ENCODE peak calls at places on chromosomes 11 and 22, in eight cellular contexts. W, L, P, C, R, G, V and E are unnamed samples.

GRCh38 chr22:37758698-37759097 is 49.0 kb upstream of the GCAT start:
- DNase-seq in W (no peak), L (no peak), P (no peak), C (no peak), R (no peak), G (no peak), V (no peak), E (no peak)

GRCh38 chr11:20158597-20159257 is 1.5 kb downstream of the DBX1 start:
- DNase-seq in W (peak), L (peak), P (no peak), C (peak), R (no peak), G (no peak), V (peak), E (no peak)

GRCh38 chr11:47245586-47246357 is 2.8 kb downstream of the ACP2 start:
- DNase-seq in W (no peak), L (no peak), P (no peak), C (no peak), R (no peak), G (no peak), V (no peak), E (no peak)

GRCh38 chr22:27810566-27810965 is 9.0 kb upstream of the MN1 start:
- DNase-seq in W (peak), L (no peak), P (no peak), C (peak), R (no peak), G (no peak), V (peak), E (no peak)

GRCh38 chr11:76588455-76589325 is 81.9 kb downstream of the LRRC32 start:
- DNase-seq in W (peak), L (peak), P (peak), C (no peak), R (no peak), G (no peak), V (peak), E (no peak)

GRCh38 chr11:129861702-129862107 is 33.7 kb downstream of the NFRKB start:
- DNase-seq in W (no peak), L (no peak), P (no peak), C (peak), R (no peak), G (no peak), V (peak), E (peak)

GRCh38 chr11:72598901-72599300 is 75.3 kb downstream of the PDE2A start:
- DNase-seq in W (no peak), L (no peak), P (no peak), C (no peak), R (no peak), G (no peak), V (no peak), E (peak)

GRCh38 chr11:102617491-102618026 is 7.6 kb downstream of the MMP20 start:
- DNase-seq in W (no peak), L (no peak), P (no peak), C (no peak), R (no peak), G (no peak), V (no peak), E (no peak)

GRCh38 chr11:116972692-116973091 is 125.5 kb downstream of the SIK3 start:
- DNase-seq in W (no peak), L (no peak), P (no peak), C (no peak), R (no peak), G (no peak), V (no peak), E (no peak)

GRCh38 chr22:20203142-20204099 is 52.6 kb upstream of the CCDC188 start:
- DNase-seq in W (no peak), L (peak), P (no peak), C (peak), R (no peak), G (no peak), V (no peak), E (peak)

GRCh38 chr11:3155691-3156258 is 9.3 kb downstream of the OSBPL5 start:
- DNase-seq in W (peak), L (no peak), P (no peak), C (no peak), R (no peak), G (no peak), V (no peak), E (no peak)

GRCh38 chr22:48944433-48944755 is 883.3 kb downstream of the BRD1 start:
- DNase-seq in W (no peak), L (no peak), P (no peak), C (no peak), R (no peak), G (no peak), V (no peak), E (no peak)

GRCh38 chr11:109677240-109677639 is 255.2 kb downstream of the C11orf87 start:
- DNase-seq in W (no peak), L (no peak), P (no peak), C (no peak), R (no peak), G (no peak), V (no peak), E (no peak)

GRCh38 chr11:35237860-35238715 is 99.1 kb downstream of the CD44 start:
- DNase-seq in W (no peak), L (peak), P (peak), C (peak), R (no peak), G (no peak), V (no peak), E (no peak)

GRCh38 chr11:3091081-3091845 is 34.0 kb upstream of the CARS1 start:
- DNase-seq in W (peak), L (no peak), P (peak), C (no peak), R (no peak), G (no peak), V (no peak), E (no peak)

GRCh38 chr22:42069801-42070516 is 653 bp downstream of the NAGA start:
- DNase-seq in W (peak), L (no peak), P (peak), C (no peak), R (no peak), G (no peak), V (no peak), E (no peak)

GRCh38 chr11:59197990-59198389 is 14.7 kb downstream of the MPEG1 start:
- DNase-seq in W (peak), L (no peak), P (no peak), C (peak), R (no peak), G (no peak), V (peak), E (no peak)

GRCh38 chr11:94134651-94135512 is 6.2 kb downstream of the PANX1 start:
- DNase-seq in W (peak), L (no peak), P (no peak), C (peak), R (no peak), G (no peak), V (peak), E (no peak)

GRCh38 chr11:75031771-75032549 is 43.2 kb downstream of the NEU3 start:
- DNase-seq in W (peak), L (peak), P (peak), C (peak), R (no peak), G (peak), V (peak), E (peak)

GRCh38 chr11:75589933-75590332 is 27.9 kb downstream of the SERPINH1 start:
- DNase-seq in W (no peak), L (no peak), P (no peak), C (no peak), R (no peak), G (no peak), V (no peak), E (no peak)

GRCh38 chr11:46658259-46658658 is 40.9 kb downstream of the ATG13 start:
- DNase-seq in W (no peak), L (no peak), P (no peak), C (no peak), R (no peak), G (no peak), V (peak), E (no peak)

GRCh38 chr11:47572715-47573255 is 6.0 kb downstream of the KBTBD4 start:
- DNase-seq in W (no peak), L (no peak), P (no peak), C (no peak), R (no peak), G (no peak), V (no peak), E (no peak)

GRCh38 chr11:22521226-22521625 is 104.4 kb downstream of the FANCF start:
- DNase-seq in W (no peak), L (no peak), P (no peak), C (peak), R (no peak), G (no peak), V (no peak), E (peak)

GRCh38 chr11:2798951-2799761 is 86.4 kb downstream of the CDKN1C start:
- DNase-seq in W (peak), L (no peak), P (no peak), C (no peak), R (no peak), G (no peak), V (no peak), E (no peak)

GRCh38 chr11:123450593-123450992 is 20.5 kb downstream of the GRAMD1B start:
- DNase-seq in W (no peak), L (no peak), P (no peak), C (peak), R (no peak), G (no peak), V (no peak), E (no peak)

GRCh38 chr22:20542736-20543135 is 35.3 kb downstream of the MED15 start:
- DNase-seq in W (no peak), L (no peak), P (no peak), C (no peak), R (no peak), G (no peak), V (no peak), E (no peak)

GRCh38 chr11:73344191-73344607 is 32.0 kb upstream of the RELT start:
- DNase-seq in W (no peak), L (no peak), P (no peak), C (no peak), R (no peak), G (no peak), V (peak), E (no peak)

GRCh38 chr11:102940714-102941588 is 14.6 kb downstream of the MMP13 start:
- DNase-seq in W (no peak), L (peak), P (peak), C (peak), R (no peak), G (no peak), V (peak), E (peak)

GRCh38 chr11:112368402-112368801 is 107.7 kb upstream of the PLET1 start:
- DNase-seq in W (no peak), L (no peak), P (no peak), C (no peak), R (no peak), G (no peak), V (no peak), E (no peak)

GRCh38 chr11:9615031-9615451 is 41.6 kb downstream of the WEE1 start:
- DNase-seq in W (no peak), L (no peak), P (peak), C (peak), R (no peak), G (no peak), V (no peak), E (no peak)

GRCh38 chr11:2574043-2574552 is 125.7 kb downstream of the KCNQ1OT1 start:
- DNase-seq in W (peak), L (no peak), P (no peak), C (no peak), R (no peak), G (no peak), V (no peak), E (no peak)

GRCh38 chr22:47125603-47126002 is 363.2 kb downstream of the TBC1D22A start:
- DNase-seq in W (no peak), L (peak), P (no peak), C (peak), R (no peak), G (no peak), V (no peak), E (peak)